ENCODE peak calls at places on chromosome 18, in six cellular contexts. One of them, this sample, is unnamed.

GRCh38 chr18:48026216-48026615 is 95.8 kb upstream of the SMAD2 start:
- DNase-seq in NCI-H2081: no peak
- DNase-seq in type B pancreatic cell: no peak
- DNase-seq in lower leg skin: no peak
- DNase-seq in heart right ventricle: no peak
- DNase-seq in sigmoid colon: peak
- DNase-seq in this sample: no peak

GRCh38 chr18:12046751-12047335 is 46.8 kb upstream of the ANKRD62 start:
- DNase-seq in NCI-H2081: no peak
- DNase-seq in type B pancreatic cell: peak
- DNase-seq in lower leg skin: peak
- DNase-seq in heart right ventricle: no peak
- DNase-seq in sigmoid colon: no peak
- DNase-seq in this sample: no peak

GRCh38 chr18:42426496-42427015 is 471.5 kb downstream of the PIK3C3 start:
- DNase-seq in NCI-H2081: no peak
- DNase-seq in type B pancreatic cell: no peak
- DNase-seq in lower leg skin: no peak
- DNase-seq in heart right ventricle: no peak
- DNase-seq in sigmoid colon: no peak
- DNase-seq in this sample: no peak

GRCh38 chr18:62044490-62045000 is 142.3 kb downstream of the PIGN start:
- DNase-seq in NCI-H2081: no peak
- DNase-seq in type B pancreatic cell: no peak
- DNase-seq in lower leg skin: no peak
- DNase-seq in heart right ventricle: no peak
- DNase-seq in sigmoid colon: no peak
- DNase-seq in this sample: no peak

GRCh38 chr18:49843778-49844625 is 30.7 kb upstream of the ACAA2 start:
- DNase-seq in NCI-H2081: no peak
- DNase-seq in type B pancreatic cell: no peak
- DNase-seq in lower leg skin: no peak
- DNase-seq in heart right ventricle: no peak
- DNase-seq in sigmoid colon: no peak
- DNase-seq in this sample: no peak

GRCh38 chr18:13279181-13280065 is 60.9 kb downstream of the LDLRAD4 start:
- DNase-seq in NCI-H2081: no peak
- DNase-seq in type B pancreatic cell: no peak
- DNase-seq in lower leg skin: no peak
- DNase-seq in heart right ventricle: no peak
- DNase-seq in sigmoid colon: no peak
- DNase-seq in this sample: no peak

GRCh38 chr18:26714739-26715138 is 150.8 kb downstream of the AQP4 start:
- DNase-seq in NCI-H2081: no peak
- DNase-seq in type B pancreatic cell: no peak
- DNase-seq in lower leg skin: no peak
- DNase-seq in heart right ventricle: no peak
- DNase-seq in sigmoid colon: no peak
- DNase-seq in this sample: no peak

GRCh38 chr18:27428120-27428519 is 243.0 kb upstream of the CHST9 start:
- DNase-seq in NCI-H2081: no peak
- DNase-seq in type B pancreatic cell: no peak
- DNase-seq in lower leg skin: no peak
- DNase-seq in heart right ventricle: no peak
- DNase-seq in sigmoid colon: no peak
- DNase-seq in this sample: no peak

GRCh38 chr18:45521777-45522176 is 93.5 kb upstream of the SLC14A2 start:
- DNase-seq in NCI-H2081: no peak
- DNase-seq in type B pancreatic cell: no peak
- DNase-seq in lower leg skin: no peak
- DNase-seq in heart right ventricle: no peak
- DNase-seq in sigmoid colon: no peak
- DNase-seq in this sample: no peak

GRCh38 chr18:57434177-57434535 is 1.0 kb upstream of the ONECUT2 start:
- DNase-seq in NCI-H2081: no peak
- DNase-seq in type B pancreatic cell: no peak
- DNase-seq in lower leg skin: no peak
- DNase-seq in heart right ventricle: no peak
- DNase-seq in sigmoid colon: no peak
- DNase-seq in this sample: no peak

GRCh38 chr18:58168986-58169385 is 125.0 kb downstream of the NEDD4L start:
- DNase-seq in NCI-H2081: no peak
- DNase-seq in type B pancreatic cell: no peak
- DNase-seq in lower leg skin: no peak
- DNase-seq in heart right ventricle: no peak
- DNase-seq in sigmoid colon: no peak
- DNase-seq in this sample: no peak

GRCh38 chr18:43380098-43380672 is 102.9 kb upstream of the SYT4 start:
- DNase-seq in NCI-H2081: no peak
- DNase-seq in type B pancreatic cell: no peak
- DNase-seq in lower leg skin: no peak
- DNase-seq in heart right ventricle: no peak
- DNase-seq in sigmoid colon: no peak
- DNase-seq in this sample: no peak

GRCh38 chr18:71322201-71322600 is 1033.4 kb downstream of the SOCS6 start:
- DNase-seq in NCI-H2081: no peak
- DNase-seq in type B pancreatic cell: no peak
- DNase-seq in lower leg skin: no peak
- DNase-seq in heart right ventricle: no peak
- DNase-seq in sigmoid colon: no peak
- DNase-seq in this sample: no peak

GRCh38 chr18:28149810-28150420 is 27.0 kb downstream of the CDH2 start:
- DNase-seq in NCI-H2081: no peak
- DNase-seq in type B pancreatic cell: no peak
- DNase-seq in lower leg skin: no peak
- DNase-seq in heart right ventricle: no peak
- DNase-seq in sigmoid colon: no peak
- DNase-seq in this sample: no peak

GRCh38 chr18:76405761-76406356 is 89.2 kb downstream of the ZNF516 start:
- DNase-seq in NCI-H2081: peak
- DNase-seq in type B pancreatic cell: peak
- DNase-seq in lower leg skin: peak
- DNase-seq in heart right ventricle: no peak
- DNase-seq in sigmoid colon: peak
- DNase-seq in this sample: peak

GRCh38 chr18:12234451-12235190 is 19.5 kb upstream of the CIDEA start:
- DNase-seq in NCI-H2081: no peak
- DNase-seq in type B pancreatic cell: no peak
- DNase-seq in lower leg skin: no peak
- DNase-seq in heart right ventricle: no peak
- DNase-seq in sigmoid colon: no peak
- DNase-seq in this sample: no peak

GRCh38 chr18:21636769-21637168 is 24.7 kb downstream of the SNRPD1 start:
- DNase-seq in NCI-H2081: no peak
- DNase-seq in type B pancreatic cell: no peak
- DNase-seq in lower leg skin: no peak
- DNase-seq in heart right ventricle: no peak
- DNase-seq in sigmoid colon: no peak
- DNase-seq in this sample: no peak

GRCh38 chr18:50194623-50195532 is at the start of gene MYO5B:
- DNase-seq in NCI-H2081: peak
- DNase-seq in type B pancreatic cell: peak
- DNase-seq in lower leg skin: no peak
- DNase-seq in heart right ventricle: no peak
- DNase-seq in sigmoid colon: no peak
- DNase-seq in this sample: peak

GRCh38 chr18:2984703-2985261 is 28.2 kb downstream of the LPIN2 start:
- DNase-seq in NCI-H2081: no peak
- DNase-seq in type B pancreatic cell: no peak
- DNase-seq in lower leg skin: no peak
- DNase-seq in heart right ventricle: no peak
- DNase-seq in sigmoid colon: no peak
- DNase-seq in this sample: no peak